ENCODE peak calls at places on chromosomes 13 and 19, in ten cellular contexts. A, K, I, N, B, T, Y, U, S and J are unnamed samples.

GRCh38 chr19:47730910-47731309 is 14.4 kb upstream of the NOP53 start:
- DNase-seq in A (no peak), K (no peak), I (no peak), N (no peak), B (no peak), T (no peak), Y (no peak), U (no peak), S (no peak), J (no peak)

GRCh38 chr19:32829345-32829896 is 40.1 kb downstream of the SLC7A9 start:
- DNase-seq in A (no peak), K (no peak), I (no peak), N (no peak), B (no peak), T (no peak), Y (no peak), U (no peak), S (no peak), J (no peak)

GRCh38 chr13:94813920-94814500 is 101.7 kb upstream of the SOX21 start:
- DNase-seq in A (no peak), K (no peak), I (no peak), N (no peak), B (no peak), T (no peak), Y (no peak), U (no peak), S (no peak), J (no peak)

GRCh38 chr19:708154-709141 is at the start of gene PALM:
- DNase-seq in A (no peak), K (no peak), I (no peak), N (peak), B (peak), T (peak), Y (no peak), U (no peak), S (no peak), J (no peak)

GRCh38 chr19:35533822-35534521 is 716 bp downstream of the GAPDHS start:
- DNase-seq in A (peak), K (peak), I (no peak), N (no peak), B (no peak), T (peak), Y (no peak), U (no peak), S (peak), J (peak)

GRCh38 chr13:71240906-71241305 is 626.1 kb downstream of the DACH1 start:
- DNase-seq in A (no peak), K (no peak), I (peak), N (no peak), B (no peak), T (peak), Y (no peak), U (no peak), S (no peak), J (no peak)

GRCh38 chr13:86585826-86586225 is 786.6 kb upstream of the SLITRK6 start:
- DNase-seq in A (peak), K (peak), I (peak), N (no peak), B (no peak), T (no peak), Y (no peak), U (no peak), S (no peak), J (peak)

GRCh38 chr13:21689097-21689496 is 18.2 kb downstream of the FGF9 start:
- DNase-seq in A (no peak), K (no peak), I (no peak), N (no peak), B (no peak), T (no peak), Y (no peak), U (no peak), S (no peak), J (no peak)

GRCh38 chr13:57314897-57315520 is 148.0 kb downstream of the PRR20E start:
- DNase-seq in A (no peak), K (no peak), I (no peak), N (no peak), B (peak), T (peak), Y (no peak), U (no peak), S (no peak), J (no peak)

GRCh38 chr19:55467236-55468053 is 2.9 kb upstream of the C19orf85 start:
- DNase-seq in A (peak), K (peak), I (no peak), N (no peak), B (peak), T (peak), Y (peak), U (peak), S (peak), J (peak)

GRCh38 chr19:39398297-39398864 is 7.2 kb downstream of the MED29 start:
- DNase-seq in A (peak), K (peak), I (peak), N (no peak), B (peak), T (no peak), Y (peak), U (peak), S (peak), J (peak)

GRCh38 chr19:39413903-39414608 is 1.6 kb downstream of the PLEKHG2 start:
- DNase-seq in A (peak), K (peak), I (no peak), N (no peak), B (no peak), T (peak), Y (peak), U (no peak), S (no peak), J (no peak)

GRCh38 chr13:100088282-100088647 is 628 bp upstream of the PCCA start:
- DNase-seq in A (no peak), K (no peak), I (no peak), N (no peak), B (no peak), T (no peak), Y (no peak), U (no peak), S (no peak), J (no peak)

GRCh38 chr19:42052241-42052863 is 17.7 kb downstream of the GRIK5 start:
- DNase-seq in A (no peak), K (no peak), I (no peak), N (no peak), B (no peak), T (no peak), Y (no peak), U (no peak), S (no peak), J (no peak)

GRCh38 chr13:109610517-109610916 is 175.9 kb downstream of the IRS2 start:
- DNase-seq in A (no peak), K (peak), I (no peak), N (no peak), B (no peak), T (peak), Y (no peak), U (peak), S (peak), J (no peak)

GRCh38 chr19:38190061-38190460 is 34.0 kb downstream of the DPF1 start:
- DNase-seq in A (no peak), K (peak), I (no peak), N (no peak), B (no peak), T (no peak), Y (no peak), U (no peak), S (no peak), J (no peak)

GRCh38 chr19:11494634-11495285 is 10.9 kb downstream of the ZNF653 start:
- DNase-seq in A (no peak), K (no peak), I (no peak), N (no peak), B (no peak), T (no peak), Y (no peak), U (no peak), S (no peak), J (no peak)

GRCh38 chr13:73025212-73026012 is 33.4 kb upstream of the KLF5 start:
- DNase-seq in A (peak), K (peak), I (peak), N (no peak), B (no peak), T (peak), Y (no peak), U (no peak), S (no peak), J (no peak)

GRCh38 chr13:73065665-73066350 is 7.0 kb downstream of the KLF5 start:
- DNase-seq in A (no peak), K (no peak), I (no peak), N (no peak), B (no peak), T (peak), Y (no peak), U (no peak), S (no peak), J (no peak)

GRCh38 chr13:40494932-40495619 is 171.4 kb downstream of the FOXO1 start:
- DNase-seq in A (no peak), K (no peak), I (no peak), N (no peak), B (no peak), T (no peak), Y (no peak), U (no peak), S (peak), J (no peak)

GRCh38 chr13:45833663-45834062 is 17.9 kb downstream of the SIAH3 start:
- DNase-seq in A (peak), K (peak), I (peak), N (no peak), B (no peak), T (no peak), Y (no peak), U (no peak), S (no peak), J (peak)

GRCh38 chr19:33047422-33047821 is 17.3 kb downstream of the RHPN2 start:
- DNase-seq in A (no peak), K (no peak), I (no peak), N (no peak), B (no peak), T (peak), Y (no peak), U (peak), S (no peak), J (peak)

GRCh38 chr19:55633866-55634265 is 6.9 kb upstream of the ZNF580 start:
- DNase-seq in A (no peak), K (no peak), I (no peak), N (no peak), B (no peak), T (no peak), Y (no peak), U (no peak), S (no peak), J (no peak)

GRCh38 chr13:99526549-99526948 is 25.3 kb downstream of the TM9SF2 start:
- DNase-seq in A (no peak), K (no peak), I (no peak), N (no peak), B (no peak), T (peak), Y (no peak), U (no peak), S (no peak), J (no peak)

GRCh38 chr19:6587093-6587820 is 3.7 kb downstream of the CD70 start:
- DNase-seq in A (peak), K (peak), I (no peak), N (no peak), B (no peak), T (peak), Y (no peak), U (no peak), S (no peak), J (no peak)

GRCh38 chr13:37134411-37135041 is 29.1 kb upstream of the CSNK1A1L start:
- DNase-seq in A (peak), K (peak), I (peak), N (no peak), B (no peak), T (peak), Y (no peak), U (no peak), S (no peak), J (no peak)

GRCh38 chr13:23022667-23023066 is 158.1 kb upstream of the SGCG start:
- DNase-seq in A (no peak), K (no peak), I (no peak), N (no peak), B (no peak), T (no peak), Y (no peak), U (no peak), S (no peak), J (no peak)

GRCh38 chr19:41302624-41303351 is 7.2 kb upstream of the CCDC97 start:
- DNase-seq in A (no peak), K (no peak), I (no peak), N (no peak), B (no peak), T (no peak), Y (no peak), U (no peak), S (peak), J (no peak)

GRCh38 chr19:41311613-41312012 is 1.6 kb downstream of the CCDC97 start:
- DNase-seq in A (no peak), K (no peak), I (no peak), N (no peak), B (no peak), T (no peak), Y (no peak), U (no peak), S (no peak), J (no peak)

GRCh38 chr19:49149652-49150105 is 5.5 kb downstream of the HRC start:
- DNase-seq in A (peak), K (peak), I (peak), N (peak), B (peak), T (peak), Y (peak), U (peak), S (no peak), J (peak)

GRCh38 chr13:36904219-36904618 is 15.8 kb downstream of the SMAD9 start:
- DNase-seq in A (no peak), K (no peak), I (no peak), N (peak), B (no peak), T (peak), Y (no peak), U (no peak), S (no peak), J (peak)

GRCh38 chr19:1410136-1410786 is 2.9 kb downstream of the DAZAP1 start:
- DNase-seq in A (peak), K (peak), I (peak), N (no peak), B (no peak), T (no peak), Y (no peak), U (no peak), S (peak), J (no peak)

GRCh38 chr19:9130965-9131364 is 4.2 kb upstream of the OR7G3 start:
- DNase-seq in A (no peak), K (no peak), I (no peak), N (no peak), B (no peak), T (no peak), Y (no peak), U (no peak), S (no peak), J (no peak)

GRCh38 chr13:21355304-21355703 is 103.8 kb downstream of the ZDHHC20 start:
- DNase-seq in A (no peak), K (no peak), I (no peak), N (no peak), B (no peak), T (no peak), Y (no peak), U (no peak), S (no peak), J (no peak)

GRCh38 chr13:111203742-111204386 is 88.8 kb downstream of the ARHGEF7 start:
- DNase-seq in A (no peak), K (no peak), I (no peak), N (no peak), B (no peak), T (no peak), Y (no peak), U (no peak), S (no peak), J (no peak)

GRCh38 chr13:97659602-97660001 is 225.6 kb downstream of the RAP2A start:
- DNase-seq in A (peak), K (peak), I (peak), N (no peak), B (peak), T (peak), Y (no peak), U (no peak), S (peak), J (no peak)